ENCODE peak calls at places on chromosomes 6 and 20, in ten cellular contexts. L is body of pancreas, S is IMR-90, W is H1, V is prostate gland, G is HepG2, E is sigmoid colon, O is gastrocnemius medialis, B is Panc1, F is Peyer's patch. I is an unnamed sample.

GRCh38 chr6:149990672-149991402 is 27.1 kb downstream of the ULBP1 start:
- DNase-seq in L (no peak), S (no peak), W (no peak), V (no peak), G (no peak), E (no peak), O (no peak), B (no peak), F (peak; percentile 24), I (no peak)

GRCh38 chr6:73713426-73714147 is 17.6 kb downstream of the CD109 start:
- DNase-seq in L (no peak), S (no peak), W (no peak), V (no peak), G (no peak), E (no peak), O (no peak), B (no peak), F (no peak), I (no peak)

GRCh38 chr20:62550087-62550565 is 74.3 kb upstream of the GATA5 start:
- DNase-seq in L (no peak), S (no peak), W (no peak), V (no peak), G (no peak), E (peak; percentile 87), O (peak; percentile 92), B (no peak), F (no peak), I (no peak)

GRCh38 chr6:401239-401993 is 9.9 kb downstream of the IRF4 start:
- DNase-seq in L (no peak), S (no peak), W (no peak), V (no peak), G (no peak), E (no peak), O (peak; percentile 39), B (no peak), F (no peak), I (no peak)

GRCh38 chr6:6905961-6906518 is 201.7 kb upstream of the RREB1 start:
- DNase-seq in L (no peak), S (no peak), W (no peak), V (no peak), G (no peak), E (no peak), O (no peak), B (no peak), F (no peak), I (no peak)

GRCh38 chr6:107435798-107436197 is 23.6 kb downstream of the PDSS2 start:
- DNase-seq in L (no peak), S (peak; percentile 54), W (no peak), V (no peak), G (no peak), E (no peak), O (no peak), B (no peak), F (no peak), I (no peak)

GRCh38 chr6:160201056-160201455 is 57.6 kb downstream of the SLC22A2 start:
- DNase-seq in L (no peak), S (no peak), W (no peak), V (no peak), G (no peak), E (no peak), O (no peak), B (no peak), F (no peak), I (no peak)

GRCh38 chr20:11451793-11452291 is 465.9 kb upstream of the BTBD3 start:
- DNase-seq in L (no peak), S (peak; percentile 11), W (no peak), V (peak; percentile 15), G (no peak), E (peak; percentile 73), O (peak; percentile 44), B (no peak), F (no peak), I (no peak)

DNA sequence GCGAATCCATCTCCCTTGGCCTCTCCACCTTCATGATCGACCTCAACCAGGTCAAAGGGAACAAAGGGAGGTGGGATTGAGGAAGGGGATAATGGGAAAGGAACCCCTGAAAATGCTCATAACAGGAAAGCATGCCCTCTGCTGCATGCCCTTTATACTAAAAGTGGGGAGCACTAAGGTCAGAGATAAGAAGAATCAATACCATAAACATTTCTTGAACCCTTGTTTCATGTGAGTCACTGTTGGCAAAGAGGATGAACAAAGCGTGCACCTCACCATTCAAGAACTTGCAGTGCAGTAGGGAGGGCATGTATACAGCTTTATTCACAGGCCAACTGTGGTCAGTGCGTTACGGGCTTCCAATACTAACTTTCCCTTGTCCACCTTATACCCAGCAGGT is 1.7 kb upstream of the SAPCD1 start:
- DNase-seq in L (no peak), S (no peak), W (no peak), V (no peak), G (no peak), E (no peak), O (no peak), B (no peak), F (no peak), I (no peak)
- H3K36me3 ChIP-seq in L (no peaks in the 10 kb centered on the region), S (peaks cover 7% of the 10 kb centered on the region), W (no peaks in the 10 kb centered on the region), V (no peaks in the 10 kb centered on the region), G (peaks cover 2% of the 10 kb centered on the region), E (no peaks in the 10 kb centered on the region), O (no peaks in the 10 kb centered on the region), B (no peaks in the 10 kb centered on the region), F (no peaks in the 10 kb centered on the region), I (no peaks in the 10 kb centered on the region)

DNA sequence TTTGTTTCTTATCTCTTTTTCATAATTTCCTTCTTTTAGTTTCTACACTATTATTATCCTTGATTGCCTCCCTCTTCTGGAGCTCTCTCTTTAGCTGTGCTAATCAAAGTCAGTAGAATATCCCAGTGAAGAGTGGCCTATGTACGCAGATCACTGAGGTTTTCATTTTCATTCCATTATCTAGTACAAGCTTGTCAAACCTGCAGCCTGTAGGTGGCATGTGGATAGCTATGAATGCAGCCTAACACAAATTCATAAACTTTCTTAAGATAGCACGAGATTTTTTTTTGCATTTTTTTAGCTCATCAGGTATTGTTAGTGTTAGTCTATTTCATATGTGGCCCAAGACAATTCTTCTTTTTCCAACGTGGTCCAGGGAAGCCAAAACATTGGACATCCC is 825.7 kb upstream of the MAP3K7 start:
- DNase-seq in L (no peak), S (peak; percentile 16), W (no peak), V (no peak), G (no peak), E (no peak), O (no peak), B (no peak), F (no peak), I (no peak)
- TF ChIP-seq CTCF in L (no peak), S (no peak), W (no peak), V (no peak), G (no peak), E (no peak), O (no peak), B (no peak), F (no peak), I (no peak)

GRCh38 chr6:88477411-88477810 is 311.3 kb upstream of the CNR1 start:
- DNase-seq in L (no peak), S (no peak), W (no peak), V (no peak), G (no peak), E (no peak), O (no peak), B (no peak), F (no peak), I (no peak)

GRCh38 chr6:88483424-88483823 is 317.3 kb upstream of the CNR1 start:
- DNase-seq in L (no peak), S (no peak), W (no peak), V (no peak), G (no peak), E (no peak), O (no peak), B (no peak), F (no peak), I (no peak)

GRCh38 chr6:88476388-88476787 is 310.2 kb upstream of the CNR1 start:
- DNase-seq in L (no peak), S (no peak), W (no peak), V (no peak), G (no peak), E (no peak), O (no peak), B (no peak), F (no peak), I (no peak)

GRCh38 chr6:88480822-88481221 is 314.7 kb upstream of the CNR1 start:
- DNase-seq in L (no peak), S (no peak), W (no peak), V (no peak), G (no peak), E (no peak), O (no peak), B (no peak), F (no peak), I (no peak)

GRCh38 chr6:88481519-88481918 is 315.4 kb upstream of the CNR1 start:
- DNase-seq in L (no peak), S (no peak), W (no peak), V (no peak), G (no peak), E (no peak), O (no peak), B (no peak), F (no peak), I (no peak)
- H3K36me3 ChIP-seq in L (no peaks in the 10 kb centered on the region), S (no peaks in the 10 kb centered on the region), W (no peaks in the 10 kb centered on the region), V (no peaks in the 10 kb centered on the region), G (no peaks in the 10 kb centered on the region), E (no peaks in the 10 kb centered on the region), O (no peaks in the 10 kb centered on the region), B (no peaks in the 10 kb centered on the region), F (no peaks in the 10 kb centered on the region), I (no peaks in the 10 kb centered on the region)

GRCh38 chr6:70208235-70208790 is 94.6 kb downstream of the COL9A1 start:
- DNase-seq in L (no peak), S (no peak), W (no peak), V (no peak), G (no peak), E (no peak), O (no peak), B (no peak), F (no peak), I (no peak)

GRCh38 chr6:70215460-70215859 is 87.4 kb downstream of the COL9A1 start:
- DNase-seq in L (no peak), S (no peak), W (no peak), V (no peak), G (no peak), E (no peak), O (no peak), B (no peak), F (no peak), I (no peak)

GRCh38 chr6:70210462-70210861 is 92.4 kb downstream of the COL9A1 start:
- DNase-seq in L (no peak), S (no peak), W (no peak), V (no peak), G (peak; percentile 14), E (no peak), O (no peak), B (no peak), F (no peak), I (no peak)
- TF ChIP-seq CTCF in L (peak; percentile 27), S (no peak), W (peak; percentile 21), V (no peak), G (peak; percentile 24), E (no peak), O (no peak), B (peak; percentile 56), F (no peak), I (peak; percentile 26)

I was measured in BJ.